ENCODE peak calls at places on chromosomes 16 and 17, in eight cellular contexts. One of them, this sample, is unnamed.

GRCh38 chr17:72826602-72827001 is 265.9 kb downstream of the SLC39A11 start:
- DNase-seq in GM23248: peak; percentile 40
- DNase-seq in hippocampal formation: no peak
- DNase-seq in NCI-H774: no peak
- DNase-seq in GM12865: no peak
- DNase-seq in immature natural killer cell: no peak
- DNase-seq in stimulated activated CD4-positive, alpha-beta T cell treated with anti-CD3 and anti-CD28 coated beads, TNF-alpha, amount 100 ng/mL, for 24 hours: no peak
- DNase-seq in HEK293T: no peak
- DNase-seq in this sample: no peak

GRCh38 chr16:1645914-1646525 is 32.1 kb upstream of the JPT2 start:
- DNase-seq in GM23248: peak; percentile 46
- DNase-seq in hippocampal formation: no peak
- DNase-seq in NCI-H774: no peak
- DNase-seq in GM12865: no peak
- DNase-seq in immature natural killer cell: peak; percentile 27
- DNase-seq in stimulated activated CD4-positive, alpha-beta T cell treated with anti-CD3 and anti-CD28 coated beads, TNF-alpha, amount 100 ng/mL, for 24 hours: peak; percentile 24
- DNase-seq in HEK293T: no peak
- DNase-seq in this sample: no peak

GRCh38 chr16:10878644-10879498 is 1.9 kb downstream of the CIITA start:
- DNase-seq in GM23248: peak; percentile 69
- DNase-seq in hippocampal formation: no peak
- DNase-seq in NCI-H774: no peak
- DNase-seq in GM12865: peak; percentile 81
- DNase-seq in immature natural killer cell: peak; percentile 55
- DNase-seq in stimulated activated CD4-positive, alpha-beta T cell treated with anti-CD3 and anti-CD28 coated beads, TNF-alpha, amount 100 ng/mL, for 24 hours: no peak
- DNase-seq in HEK293T: no peak
- DNase-seq in this sample: no peak

GRCh38 chr16:86227801-86228200 is 282.5 kb upstream of the FOXF1 start:
- DNase-seq in GM23248: peak; percentile 41
- DNase-seq in hippocampal formation: no peak
- DNase-seq in NCI-H774: no peak
- DNase-seq in GM12865: no peak
- DNase-seq in immature natural killer cell: no peak
- DNase-seq in stimulated activated CD4-positive, alpha-beta T cell treated with anti-CD3 and anti-CD28 coated beads, TNF-alpha, amount 100 ng/mL, for 24 hours: no peak
- DNase-seq in HEK293T: no peak
- DNase-seq in this sample: no peak

GRCh38 chr17:78023042-78023441 is 64.5 kb downstream of the TNRC6C start:
- DNase-seq in GM23248: no peak
- DNase-seq in hippocampal formation: no peak
- DNase-seq in NCI-H774: no peak
- DNase-seq in GM12865: no peak
- DNase-seq in immature natural killer cell: no peak
- DNase-seq in stimulated activated CD4-positive, alpha-beta T cell treated with anti-CD3 and anti-CD28 coated beads, TNF-alpha, amount 100 ng/mL, for 24 hours: no peak
- DNase-seq in HEK293T: no peak
- DNase-seq in this sample: no peak

GRCh38 chr16:78962457-78962929 is 638.0 kb downstream of the MAF start:
- DNase-seq in GM23248: no peak
- DNase-seq in hippocampal formation: no peak
- DNase-seq in NCI-H774: no peak
- DNase-seq in GM12865: peak; percentile 27
- DNase-seq in immature natural killer cell: no peak
- DNase-seq in stimulated activated CD4-positive, alpha-beta T cell treated with anti-CD3 and anti-CD28 coated beads, TNF-alpha, amount 100 ng/mL, for 24 hours: no peak
- DNase-seq in HEK293T: no peak
- DNase-seq in this sample: no peak

GRCh38 chr16:57858635-57859034 is 56.3 kb upstream of the KIFC3 start:
- DNase-seq in GM23248: no peak
- DNase-seq in hippocampal formation: no peak
- DNase-seq in NCI-H774: no peak
- DNase-seq in GM12865: no peak
- DNase-seq in immature natural killer cell: no peak
- DNase-seq in stimulated activated CD4-positive, alpha-beta T cell treated with anti-CD3 and anti-CD28 coated beads, TNF-alpha, amount 100 ng/mL, for 24 hours: no peak
- DNase-seq in HEK293T: no peak
- DNase-seq in this sample: no peak

GRCh38 chr16:24852281-24852721 is 6.5 kb downstream of the SLC5A11 start:
- DNase-seq in GM23248: no peak
- DNase-seq in hippocampal formation: peak; percentile 17
- DNase-seq in NCI-H774: no peak
- DNase-seq in GM12865: no peak
- DNase-seq in immature natural killer cell: no peak
- DNase-seq in stimulated activated CD4-positive, alpha-beta T cell treated with anti-CD3 and anti-CD28 coated beads, TNF-alpha, amount 100 ng/mL, for 24 hours: no peak
- DNase-seq in HEK293T: no peak
- DNase-seq in this sample: no peak

GRCh38 chr16:88857728-88858339 is 907 bp downstream of the TRAPPC2L start:
- DNase-seq in GM23248: peak; percentile 92
- DNase-seq in hippocampal formation: peak; percentile 35
- DNase-seq in NCI-H774: no peak
- DNase-seq in GM12865: peak; percentile 86
- DNase-seq in immature natural killer cell: peak; percentile 50
- DNase-seq in stimulated activated CD4-positive, alpha-beta T cell treated with anti-CD3 and anti-CD28 coated beads, TNF-alpha, amount 100 ng/mL, for 24 hours: peak; percentile 52
- DNase-seq in HEK293T: peak; percentile 84
- DNase-seq in this sample: no peak

GRCh38 chr16:56281256-56281805 is 90.0 kb downstream of the GNAO1 start:
- DNase-seq in GM23248: peak; percentile 11
- DNase-seq in hippocampal formation: peak; percentile 47
- DNase-seq in NCI-H774: peak; percentile 40
- DNase-seq in GM12865: no peak
- DNase-seq in immature natural killer cell: peak; percentile 12
- DNase-seq in stimulated activated CD4-positive, alpha-beta T cell treated with anti-CD3 and anti-CD28 coated beads, TNF-alpha, amount 100 ng/mL, for 24 hours: no peak
- DNase-seq in HEK293T: peak; percentile 30
- DNase-seq in this sample: no peak

GRCh38 chr17:58577696-58578095 is 63.3 kb upstream of the MTMR4 start:
- DNase-seq in GM23248: peak; percentile 81
- DNase-seq in hippocampal formation: peak; percentile 95
- DNase-seq in NCI-H774: peak; percentile 11
- DNase-seq in GM12865: peak; percentile 81
- DNase-seq in immature natural killer cell: peak; percentile 33
- DNase-seq in stimulated activated CD4-positive, alpha-beta T cell treated with anti-CD3 and anti-CD28 coated beads, TNF-alpha, amount 100 ng/mL, for 24 hours: peak; percentile 7
- DNase-seq in HEK293T: peak; percentile 65
- DNase-seq in this sample: peak; percentile 1

GRCh38 chr17:77498875-77499698 is 358.3 kb downstream of the SEC14L1 start:
- DNase-seq in GM23248: no peak
- DNase-seq in hippocampal formation: no peak
- DNase-seq in NCI-H774: no peak
- DNase-seq in GM12865: no peak
- DNase-seq in immature natural killer cell: no peak
- DNase-seq in stimulated activated CD4-positive, alpha-beta T cell treated with anti-CD3 and anti-CD28 coated beads, TNF-alpha, amount 100 ng/mL, for 24 hours: no peak
- DNase-seq in HEK293T: no peak
- DNase-seq in this sample: no peak

GRCh38 chr17:60231691-60232090 is 81.9 kb downstream of the CA4 start:
- DNase-seq in GM23248: peak; percentile 90
- DNase-seq in hippocampal formation: peak; percentile 22
- DNase-seq in NCI-H774: no peak
- DNase-seq in GM12865: no peak
- DNase-seq in immature natural killer cell: no peak
- DNase-seq in stimulated activated CD4-positive, alpha-beta T cell treated with anti-CD3 and anti-CD28 coated beads, TNF-alpha, amount 100 ng/mL, for 24 hours: no peak
- DNase-seq in HEK293T: no peak
- DNase-seq in this sample: no peak

GRCh38 chr17:55072910-55073309 is 104.3 kb downstream of the STXBP4 start:
- DNase-seq in GM23248: peak; percentile 2
- DNase-seq in hippocampal formation: no peak
- DNase-seq in NCI-H774: no peak
- DNase-seq in GM12865: peak; percentile 47
- DNase-seq in immature natural killer cell: no peak
- DNase-seq in stimulated activated CD4-positive, alpha-beta T cell treated with anti-CD3 and anti-CD28 coated beads, TNF-alpha, amount 100 ng/mL, for 24 hours: no peak
- DNase-seq in HEK293T: no peak
- DNase-seq in this sample: no peak

GRCh38 chr17:28743243-28744103 is at the start of gene TRAF4:
- DNase-seq in GM23248: peak; percentile 96
- DNase-seq in hippocampal formation: peak; percentile 59
- DNase-seq in NCI-H774: peak; percentile 83
- DNase-seq in GM12865: peak; percentile 92
- DNase-seq in immature natural killer cell: peak; percentile 77
- DNase-seq in stimulated activated CD4-positive, alpha-beta T cell treated with anti-CD3 and anti-CD28 coated beads, TNF-alpha, amount 100 ng/mL, for 24 hours: peak; percentile 62
- DNase-seq in HEK293T: peak; percentile 75
- DNase-seq in this sample: no peak

GRCh38 chr17:80151333-80151732 is 4.4 kb upstream of the EIF4A3 start:
- DNase-seq in GM23248: peak; percentile 71
- DNase-seq in hippocampal formation: peak; percentile 4
- DNase-seq in NCI-H774: no peak
- DNase-seq in GM12865: no peak
- DNase-seq in immature natural killer cell: no peak
- DNase-seq in stimulated activated CD4-positive, alpha-beta T cell treated with anti-CD3 and anti-CD28 coated beads, TNF-alpha, amount 100 ng/mL, for 24 hours: no peak
- DNase-seq in HEK293T: no peak
- DNase-seq in this sample: no peak

GRCh38 chr17:64641499-64641898 is 20.6 kb downstream of the SMURF2 start:
- DNase-seq in GM23248: peak; percentile 94
- DNase-seq in hippocampal formation: no peak
- DNase-seq in NCI-H774: no peak
- DNase-seq in GM12865: no peak
- DNase-seq in immature natural killer cell: no peak
- DNase-seq in stimulated activated CD4-positive, alpha-beta T cell treated with anti-CD3 and anti-CD28 coated beads, TNF-alpha, amount 100 ng/mL, for 24 hours: no peak
- DNase-seq in HEK293T: peak; percentile 70
- DNase-seq in this sample: peak; percentile 27

This sample was measured in NCI-H2029 treated with DMSO at 0.1 percent for 48 hours.